ENCODE peak calls at places on chromosomes 13 and 19, in five cellular contexts. J is AG09309, A is WTC11, Y is heart left ventricle, H is fibroblast of villous mesenchyme. I is an unnamed sample.

GRCh38 chr13:79779761-79780160 is 298.8 kb downstream of the NDFIP2 start:
- DNase-seq in J (peak; percentile 44), H (peak; percentile 63), Y (no peak), A (no peak), I (no peak)

GRCh38 chr13:42486711-42487198 is 87.2 kb upstream of the TNFSF11 start:
- DNase-seq in Y (no peak), J (peak; percentile 31), A (no peak), H (peak; percentile 92), I (no peak)

GRCh38 chr19:7995756-7996155 is 9.7 kb downstream of the ELAVL1 start:
- DNase-seq in Y (no peak), A (no peak), J (no peak), H (no peak), I (no peak)

GRCh38 chr19:46944918-46945628 is 74.6 kb upstream of the NPAS1 start:
- DNase-seq in J (no peak), A (peak; percentile 54), Y (peak; percentile 80), H (peak; percentile 78), I (peak; percentile 31)

GRCh38 chr19:39307233-39307821 is 11.1 kb downstream of the IFNL1 start:
- DNase-seq in J (no peak), H (no peak), Y (no peak), A (peak; percentile 80), I (no peak)

GRCh38 chr13:51158923-51159322 is 47.8 kb upstream of the C13orf42 start:
- DNase-seq in H (no peak), J (no peak), Y (no peak), A (no peak), I (no peak)

GRCh38 chr19:16561382-16561781 is 10.8 kb downstream of the SLC35E1 start:
- DNase-seq in J (no peak), Y (no peak), A (no peak), H (no peak), I (no peak)

GRCh38 chr13:90615236-90615635 is 732.3 kb upstream of the MIR17HG start:
- DNase-seq in A (no peak), H (no peak), Y (no peak), J (no peak), I (no peak)

GRCh38 chr19:55389386-55390317 is 3.9 kb downstream of the RPL28 start:
- DNase-seq in Y (no peak), J (no peak), A (no peak), H (no peak), I (no peak)

GRCh38 chr13:113734099-113734825 is 24.8 kb upstream of the TMEM255B start:
- DNase-seq in H (no peak), Y (no peak), J (no peak), A (no peak), I (no peak)

GRCh38 chr13:59112375-59112774 is 1051.4 kb downstream of the DIAPH3 start:
- DNase-seq in J (no peak), H (peak; percentile 85), Y (no peak), A (no peak), I (peak; percentile 16)

GRCh38 chr13:32142956-32143375 is 111.4 kb downstream of the FRY start:
- DNase-seq in Y (no peak), H (peak; percentile 75), J (peak; percentile 55), A (peak; percentile 30), I (peak; percentile 65)

GRCh38 chr13:75371223-75371622 is 110.7 kb downstream of the TBC1D4 start:
- DNase-seq in J (no peak), Y (no peak), H (no peak), A (no peak), I (no peak)

GRCh38 chr19:29670255-29670654 is 5.0 kb downstream of the PLEKHF1 start:
- DNase-seq in H (no peak), Y (no peak), A (no peak), J (no peak), I (no peak)

GRCh38 chr13:24271611-24272451 is 37.5 kb upstream of the C1QTNF9 start:
- DNase-seq in H (peak; percentile 97), J (peak; percentile 59), Y (peak; percentile 82), A (no peak), I (no peak)

GRCh38 chr19:58218899-58219298 is 9.8 kb upstream of the ZNF544 start:
- DNase-seq in H (peak; percentile 48), Y (no peak), A (peak; percentile 61), J (no peak), I (no peak)

GRCh38 chr19:610071-610800 is 20.6 kb downstream of the HCN2 start:
- DNase-seq in Y (no peak), H (no peak), A (no peak), J (no peak), I (no peak)

GRCh38 chr19:33210266-33210940 is 15.2 kb downstream of the SLC7A10 start:
- DNase-seq in J (no peak), Y (peak; percentile 15), H (no peak), A (no peak), I (no peak)

GRCh38 chr13:98315466-98315865 is 138.4 kb upstream of the RNF113B start:
- DNase-seq in J (no peak), A (no peak), Y (peak; percentile 31), H (peak; percentile 54), I (no peak)

GRCh38 chr13:67366533-67366932 is 136.4 kb upstream of the PCDH9 start:
- DNase-seq in Y (no peak), H (no peak), A (no peak), J (no peak), I (no peak)

GRCh38 chr19:21902596-21902995 is 66.6 kb upstream of the ZNF43 start:
- DNase-seq in H (no peak), A (no peak), Y (no peak), J (no peak), I (no peak)

GRCh38 chr19:47377208-47377701 is 28.1 kb downstream of the DHX34 start:
- DNase-seq in H (no peak), J (no peak), Y (peak; percentile 90), A (no peak), I (no peak)

GRCh38 chr19:34343751-34344150 is 21.2 kb upstream of the GPI start:
- DNase-seq in J (no peak), Y (no peak), H (no peak), A (no peak), I (no peak)

GRCh38 chr13:102028846-102029245 is 373.0 kb downstream of the FGF14 start:
- DNase-seq in Y (no peak), J (no peak), H (no peak), A (no peak), I (no peak)

DNA sequence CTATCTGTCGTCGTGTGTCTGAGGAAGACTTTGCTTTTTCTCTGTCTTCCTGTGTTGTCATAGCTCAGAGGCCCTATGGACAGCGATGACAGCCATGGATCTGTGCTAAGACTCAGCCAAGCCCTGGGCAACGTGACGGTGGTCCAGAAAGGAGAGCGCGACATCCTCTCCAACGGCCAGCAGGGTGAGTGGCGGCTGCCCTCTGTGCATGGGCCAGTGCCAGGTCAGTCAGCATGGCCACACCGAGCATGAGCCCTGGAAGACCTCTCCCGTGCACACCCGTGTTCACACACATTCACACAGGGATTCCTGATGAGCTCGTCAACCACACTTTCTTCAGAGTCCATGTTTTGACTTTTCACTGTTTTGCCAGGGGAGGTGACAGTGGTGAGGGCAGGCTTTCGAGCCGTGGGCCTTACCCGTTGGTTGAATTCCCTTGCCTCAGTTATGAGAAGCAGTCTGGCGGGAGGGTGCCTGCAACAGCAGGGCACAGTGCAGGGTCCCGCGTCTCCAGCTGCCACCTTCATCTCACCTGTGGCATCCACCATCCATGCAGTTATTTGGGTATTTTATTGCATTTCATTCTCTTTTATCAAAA is 20.2 kb downstream of the NAXD start:
- DNase-seq in Y (no peak), H (no peak), J (no peak), A (no peak), I (no peak)
- TF ChIP-seq CTCF in Y (no peak), H (no peak), J (no peak), A (no peak), I (no peak)

DNA sequence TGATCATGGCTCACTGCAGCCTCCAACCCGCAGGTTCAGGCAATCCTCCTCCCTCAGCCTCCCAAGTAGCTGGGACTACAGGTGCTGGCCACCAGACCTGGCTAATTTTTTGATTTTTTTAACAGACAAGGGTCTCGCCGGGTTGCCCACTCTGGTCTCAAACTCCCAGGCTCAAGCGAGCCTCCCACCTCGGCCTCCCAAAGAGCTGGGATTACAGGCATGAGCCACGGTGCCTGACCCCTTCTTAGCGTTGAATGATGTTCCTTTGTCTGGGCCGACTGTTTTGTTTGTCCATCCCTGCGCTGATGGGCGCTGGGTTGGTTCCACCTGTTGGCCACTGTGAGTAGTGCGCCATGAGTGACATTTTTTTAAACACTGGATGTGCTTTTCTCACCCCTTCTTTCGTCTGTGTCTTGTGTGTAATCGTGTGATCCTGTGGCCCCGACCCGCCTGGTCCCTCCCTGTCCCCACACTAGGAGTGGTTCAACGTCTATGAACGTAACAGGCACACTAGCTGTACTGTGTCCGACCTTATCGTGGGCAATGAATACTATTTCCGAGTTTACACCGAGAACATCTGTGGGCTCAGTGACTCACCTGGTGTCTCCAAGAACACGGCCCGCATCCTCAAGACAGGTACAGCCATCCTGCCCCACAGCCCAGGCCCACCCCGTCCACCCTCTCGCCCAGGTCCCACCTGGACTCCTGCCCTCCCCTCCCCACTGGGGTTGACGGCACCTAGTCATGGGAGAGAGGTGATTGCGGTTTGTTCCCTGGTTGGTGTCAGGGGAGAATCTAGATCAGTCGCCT is 15.0 kb upstream of the EMC10 start:
- DNase-seq in J (peak; percentile 20), H (peak; percentile 60), A (peak; percentile 77), Y (no peak), I (peak; percentile 18)
- TF ChIP-seq CTCF in J (peak; percentile 89), H (peak; percentile 92), A (peak; percentile 72), Y (peak; percentile 84), I (peak; percentile 86)

GRCh38 chr13:112719556-112719955 is 29.7 kb downstream of the ATP11A start:
- DNase-seq in A (no peak), J (no peak), Y (no peak), H (no peak), I (no peak)

GRCh38 chr13:112720814-112721197 is 31.0 kb downstream of the ATP11A start:
- DNase-seq in H (no peak), A (no peak), Y (peak; percentile 24), J (no peak), I (no peak)

GRCh38 chr13:112718318-112718717 is 28.5 kb downstream of the ATP11A start:
- DNase-seq in H (no peak), A (peak; percentile 13), J (no peak), Y (no peak), I (no peak)

GRCh38 chr13:112720251-112720650 is 30.4 kb downstream of the ATP11A start:
- DNase-seq in A (no peak), H (no peak), Y (no peak), J (no peak), I (no peak)

DNA sequence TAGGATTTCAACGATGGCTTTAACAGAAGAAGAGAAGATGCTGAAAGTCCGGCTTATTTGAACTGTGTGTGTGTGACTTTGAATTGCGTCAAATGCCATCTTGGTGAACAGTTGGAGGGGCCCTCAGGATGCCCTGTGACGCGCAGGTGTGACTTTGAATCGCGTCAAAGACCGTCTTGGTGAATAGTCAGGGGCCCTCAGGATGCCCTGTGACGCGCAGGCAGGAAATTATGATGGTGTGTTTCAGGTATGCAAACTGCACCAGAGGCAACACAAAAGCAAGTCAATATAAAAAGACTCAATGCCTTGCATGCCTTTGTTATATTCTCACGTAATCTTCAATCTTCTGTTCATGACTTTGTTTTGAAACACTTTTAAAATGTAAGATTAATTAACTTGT is 29.2 kb downstream of the ATP11A start:
- DNase-seq in H (no peak), Y (no peak), J (no peak), A (no peak), I (no peak)
- TF ChIP-seq CTCF in H (no peak), Y (no peak), J (no peak), A (no peak), I (no peak)

DNA sequence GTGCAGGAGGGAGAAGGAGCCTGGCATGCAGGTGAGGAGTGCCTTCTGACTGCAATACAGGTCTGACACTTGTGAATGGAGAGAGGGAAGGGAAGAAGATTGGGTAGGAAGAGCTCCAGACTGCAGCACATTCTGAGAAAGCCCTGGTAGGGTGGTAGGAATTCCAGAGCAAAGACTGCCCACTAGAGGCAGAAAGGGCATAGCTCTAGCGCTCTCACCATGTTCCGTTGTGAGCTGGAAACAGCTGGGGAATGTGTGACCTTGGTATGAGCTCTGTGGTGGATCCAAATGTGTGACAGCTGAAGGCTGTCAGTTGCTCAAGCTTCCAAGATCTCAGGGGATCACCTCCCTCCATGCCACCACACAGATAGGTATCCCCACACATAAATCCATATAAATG is 2.9 kb upstream of the MTUS2 start:
- DNase-seq in Y (no peak), H (no peak), A (peak; percentile 27), J (no peak), I (no peak)
- TF ChIP-seq CTCF in Y (no peak), H (peak; percentile 22), A (no peak), J (no peak), I (peak; percentile 13)

I was measured in epithelial cell of proximal tubule.